ENCODE peak calls at places on chromosomes 11 and 22, in six cellular contexts. T is fibroblast of villous mesenchyme, Y is left ventricle myocardium inferior, R is cardiac fibroblast, U is spleen, X is body of pancreas. W is an unnamed sample.

GRCh38 chr11:125082611-125083311 is 19.7 kb downstream of the SLC37A2 start:
- DNase-seq in T (peak; percentile 83), Y (no peak), R (peak; percentile 59), U (no peak), X (no peak), W (no peak)

GRCh38 chr11:111112614-111113013 is 132.9 kb upstream of the POU2AF2 start:
- DNase-seq in T (no peak), Y (no peak), R (no peak), U (no peak), X (no peak), W (no peak)

GRCh38 chr11:117435296-117435695 is 107.6 kb downstream of the CEP164 start:
- DNase-seq in T (no peak), Y (no peak), R (no peak), U (peak; percentile 10), X (no peak), W (no peak)

GRCh38 chr11:27087425-27087824 is 46.8 kb downstream of the BBOX1 start:
- DNase-seq in T (no peak), Y (no peak), R (no peak), U (no peak), X (no peak), W (no peak)

GRCh38 chr22:49026476-49027121 is 801.1 kb downstream of the BRD1 start:
- DNase-seq in T (no peak), Y (no peak), R (no peak), U (peak; percentile 42), X (no peak), W (no peak)

GRCh38 chr11:110991621-110992355 is 253.7 kb upstream of the POU2AF2 start:
- DNase-seq in T (peak; percentile 58), Y (no peak), R (peak; percentile 83), U (no peak), X (no peak), W (peak; percentile 54)

GRCh38 chr22:28937206-28938025 is 54.0 kb downstream of the ZNRF3 start:
- DNase-seq in T (no peak), Y (no peak), R (no peak), U (no peak), X (no peak), W (no peak)

GRCh38 chr11:117170210-117170609 is 8.3 kb upstream of the SIDT2 start:
- DNase-seq in T (peak; percentile 58), Y (no peak), R (no peak), U (no peak), X (no peak), W (no peak)

GRCh38 chr11:93524173-93524536 is 19.0 kb downstream of the SMCO4 start:
- DNase-seq in T (peak; percentile 74), Y (no peak), R (no peak), U (no peak), X (no peak), W (no peak)

GRCh38 chr22:29315286-29316195 is at the start of gene RASL10A:
- DNase-seq in T (no peak), Y (no peak), R (no peak), U (peak; percentile 66), X (no peak), W (peak; percentile 72)

GRCh38 chr11:47259178-47259977 is 1.6 kb downstream of the NR1H3 start:
- DNase-seq in T (peak; percentile 48), Y (no peak), R (peak; percentile 63), U (peak; percentile 75), X (no peak), W (no peak)

GRCh38 chr11:74397531-74398243 is 546 bp downstream of the PGM2L1 start:
- DNase-seq in T (peak; percentile 14), Y (no peak), R (no peak), U (peak; percentile 90), X (peak; percentile 32), W (no peak)

GRCh38 chr22:30304495-30305244 is 15.4 kb upstream of the CASTOR1 start:
- DNase-seq in T (no peak), Y (no peak), R (no peak), U (no peak), X (no peak), W (peak; percentile 72)

GRCh38 chr11:46264030-46264429 is 13.4 kb upstream of the CREB3L1 start:
- DNase-seq in T (no peak), Y (no peak), R (no peak), U (peak; percentile 11), X (no peak), W (no peak)

GRCh38 chr11:45811571-45812290 is 6.8 kb downstream of the SLC35C1 start:
- DNase-seq in T (no peak), Y (no peak), R (no peak), U (no peak), X (no peak), W (no peak)

GRCh38 chr11:326592-326841 is 5.9 kb upstream of the IFITM3 start:
- DNase-seq in T (no peak), Y (no peak), R (no peak), U (no peak), X (no peak), W (no peak)
- H3K4me3 ChIP-seq in T (no peak overlapping the region), Y (peak overlapping the region; percentile 46), R (no peak overlapping the region), U (peak overlapping the region; percentile 53), X (no peak overlapping the region), W (no peak overlapping the region)

DNA sequence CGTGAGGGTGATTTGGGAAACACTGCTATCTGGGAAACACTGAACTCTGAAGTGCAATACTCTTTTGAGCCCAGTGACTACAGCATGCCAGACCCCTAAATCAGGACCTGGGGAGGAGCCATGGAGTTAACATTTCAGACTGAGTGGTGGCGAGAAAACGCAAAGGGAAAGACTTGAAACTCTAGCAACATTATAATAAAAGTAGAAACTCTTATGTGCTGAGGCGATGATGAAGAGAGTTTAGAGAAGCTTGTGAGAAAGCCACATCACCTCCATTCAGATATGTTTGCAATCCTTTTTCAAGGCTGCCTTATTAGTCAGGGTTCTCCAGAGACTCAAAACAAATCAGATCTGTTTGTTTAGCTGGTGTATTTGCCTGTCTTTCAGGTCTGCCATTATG is 1.9 kb downstream of the FEN1 start:
- DNase-seq in T (no peak), Y (no peak), R (no peak), U (no peak), X (no peak), W (no peak)
- H3K4me3 ChIP-seq in T (no peak overlapping the region), Y (no peak overlapping the region), R (no peak overlapping the region), U (no peak overlapping the region), X (no peak overlapping the region), W (no peak overlapping the region)

GRCh38 chr11:1943576-1943975 is 3.6 kb upstream of the MRPL23 start:
- DNase-seq in T (no peak), Y (no peak), R (no peak), U (peak; percentile 72), X (no peak), W (peak; percentile 18)
- H3K4me3 ChIP-seq in T (no peak overlapping the region), Y (no peak overlapping the region), R (no peak overlapping the region), U (no peak overlapping the region), X (no peak overlapping the region), W (no peak overlapping the region)

GRCh38 chr11:126480410-126481302 is 125.2 kb downstream of the ST3GAL4 start:
- DNase-seq in T (peak; percentile 89), Y (peak; percentile 75), R (peak; percentile 93), U (peak; percentile 89), X (peak; percentile 81), W (peak; percentile 92)
- H3K4me3 ChIP-seq in T (peak overlapping the region; percentile 23), Y (peak overlapping the region; percentile 38), R (no peak overlapping the region), U (peak overlapping the region; percentile 47), X (no peak overlapping the region), W (no peak overlapping the region)

DNA sequence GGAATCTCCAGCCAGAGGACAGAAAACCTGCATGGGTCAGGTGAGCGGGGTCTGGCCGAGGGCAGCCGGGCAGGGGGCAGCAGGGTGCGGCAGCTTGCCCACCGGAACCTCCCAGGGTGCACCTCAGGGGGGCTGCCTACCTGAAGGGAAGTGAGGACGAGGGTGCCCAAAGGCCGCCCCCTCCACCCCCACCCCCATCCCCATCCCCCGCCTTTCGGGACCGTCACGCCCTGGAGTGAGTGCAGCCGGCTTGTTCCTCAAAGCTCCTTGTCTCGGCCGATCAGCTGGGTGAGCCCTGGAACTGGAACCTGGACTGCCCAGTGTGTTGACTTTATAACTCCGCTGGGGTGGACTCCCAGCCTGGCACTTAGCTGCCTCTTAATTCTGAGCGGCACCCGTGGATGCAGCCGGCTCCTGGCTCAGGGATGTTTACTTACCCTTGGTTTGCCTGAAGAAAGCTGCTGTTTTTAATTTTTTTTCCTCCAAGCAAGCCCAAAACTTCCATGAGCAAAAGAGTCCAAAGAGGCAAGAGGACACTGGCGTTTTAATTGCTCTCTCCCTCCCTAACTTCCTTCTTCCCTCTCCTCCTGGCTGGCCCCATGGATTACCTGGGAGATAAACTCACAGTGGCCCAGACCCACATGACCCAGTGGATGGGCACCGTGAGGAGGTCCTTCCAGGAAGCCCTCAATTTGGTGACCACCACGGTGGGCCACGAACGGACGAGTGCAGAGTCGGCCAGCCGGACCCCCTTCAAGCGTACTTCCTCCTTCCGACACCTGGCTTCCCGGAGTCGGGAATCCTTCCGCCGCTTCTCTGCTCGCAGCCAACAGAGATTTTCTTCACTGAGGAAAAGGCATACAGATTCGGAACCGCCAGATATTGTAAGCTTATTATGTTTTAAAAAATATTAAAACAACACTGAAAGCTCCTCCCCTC is 87.8 kb upstream of the CRYBB3 start:
- DNase-seq in T (no peak), Y (no peak), R (peak; percentile 19), U (no peak), X (peak; percentile 59), W (peak; percentile 67)
- H3K4me3 ChIP-seq in T (peak overlapping the region; percentile 58), Y (peak overlapping the region; percentile 82), R (peak overlapping the region; percentile 64), U (peak overlapping the region; percentile 70), X (peak overlapping the region; percentile 7), W (peak overlapping the region; percentile 59)

DNA sequence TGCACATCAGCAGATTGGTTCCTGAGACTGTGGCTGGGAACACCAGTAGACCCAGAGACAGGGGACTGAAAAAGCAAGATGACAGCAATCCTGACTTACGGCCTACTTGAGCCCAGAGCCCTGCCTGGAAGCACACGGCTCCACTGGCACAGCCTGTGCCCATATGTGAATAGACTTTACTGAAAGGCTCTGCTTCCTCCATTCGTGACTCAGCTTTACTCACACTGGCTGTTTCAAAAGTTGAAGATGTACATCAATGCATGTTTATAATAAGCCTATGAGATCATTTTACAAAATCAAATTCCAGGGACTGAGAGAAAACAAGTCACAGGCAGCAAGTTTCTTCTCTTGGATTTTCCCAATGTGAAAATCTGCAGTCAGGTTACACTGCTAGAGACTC is 134.7 kb upstream of the TEAD1 start:
- DNase-seq in T (peak; percentile 90), Y (no peak), R (peak; percentile 78), U (no peak), X (no peak), W (no peak)
- H3K4me3 ChIP-seq in T (no peak overlapping the region), Y (no peak overlapping the region), R (no peak overlapping the region), U (no peak overlapping the region), X (no peak overlapping the region), W (no peak overlapping the region)

DNA sequence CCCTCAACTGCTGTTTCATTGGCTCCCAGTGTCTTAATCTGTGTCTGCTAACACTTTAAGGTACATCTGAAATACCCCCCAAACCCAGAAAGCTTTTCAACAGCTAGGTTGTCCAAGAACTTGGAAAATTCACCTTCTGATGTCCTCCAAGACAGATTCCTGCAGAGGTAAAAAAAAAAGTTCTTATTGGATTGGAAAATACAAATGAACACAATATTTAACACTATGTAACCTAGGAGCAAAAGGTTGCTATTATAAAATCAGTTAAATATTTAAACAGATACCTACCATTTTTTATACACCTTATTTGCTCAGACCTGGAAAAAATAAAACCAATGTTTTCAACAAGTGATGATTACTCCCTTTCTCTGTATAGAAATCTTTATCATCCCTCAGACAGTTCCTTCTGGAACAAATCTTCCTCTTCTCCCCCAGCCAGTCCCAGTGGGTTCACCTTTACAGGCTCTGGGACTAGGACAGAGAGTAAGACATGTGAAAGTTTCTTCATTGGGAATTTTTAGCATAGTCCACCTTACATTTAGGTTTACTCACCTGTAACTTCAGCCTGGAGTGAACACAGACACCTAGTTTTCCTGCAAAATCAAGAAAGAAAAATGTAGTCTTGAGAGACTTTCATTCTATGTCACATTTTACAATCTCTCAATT is 13.3 kb upstream of the WDR74 start:
- DNase-seq in T (no peak), Y (no peak), R (no peak), U (no peak), X (no peak), W (no peak)
- H3K4me3 ChIP-seq in T (no peak overlapping the region), Y (no peak overlapping the region), R (no peak overlapping the region), U (no peak overlapping the region), X (no peak overlapping the region), W (no peak overlapping the region)

W was measured in right cardiac atrium.